ENCODE peak calls at places on chromosomes 11 and 22, in seven cellular contexts. N, Q, F, K, D, B and W are unnamed samples.

GRCh38 chr11:94650756-94651155 is 83.6 kb downstream of the PIWIL4 start:
- DNase-seq in B (no peak), K (peak), N (no peak), Q (peak), F (no peak), D (peak), W (peak)

GRCh38 chr11:111206472-111206871 is 39.1 kb upstream of the POU2AF2 start:
- DNase-seq in K (peak), F (no peak), N (no peak), Q (peak), D (no peak), B (no peak), W (peak)

GRCh38 chr11:1930448-1930802 is 10.9 kb downstream of the TNNT3 start:
- DNase-seq in B (peak), K (no peak), D (no peak), Q (no peak), F (no peak), N (no peak), W (no peak)

GRCh38 chr11:19511413-19512183 is 201.0 kb upstream of the NAV2 start:
- DNase-seq in B (no peak), D (peak), F (no peak), Q (peak), N (no peak), K (no peak), W (no peak)

GRCh38 chr11:6925636-6926207 is 504 bp upstream of the ZNF215 start:
- DNase-seq in K (no peak), D (no peak), N (no peak), B (peak), Q (peak), F (no peak), W (peak)

GRCh38 chr11:58968251-58968711 is 29.0 kb downstream of the GLYATL1 start:
- DNase-seq in K (no peak), F (no peak), D (no peak), B (peak), Q (no peak), N (no peak), W (peak)

GRCh38 chr11:133726576-133726975 is 118.7 kb downstream of the SPATA19 start:
- DNase-seq in D (no peak), N (no peak), F (no peak), Q (no peak), K (no peak), B (no peak), W (no peak)

GRCh38 chr11:100849009-100849913 is 162.2 kb downstream of the ARHGAP42 start:
- DNase-seq in D (no peak), B (no peak), F (no peak), N (no peak), K (peak), Q (peak), W (peak)

GRCh38 chr11:662689-663274 is 25.7 kb downstream of the DRD4 start:
- DNase-seq in F (peak), Q (peak), D (peak), B (peak), K (peak), N (no peak), W (peak)

GRCh38 chr11:20211691-20212090 is 51.4 kb upstream of the DBX1 start:
- DNase-seq in Q (no peak), K (no peak), F (no peak), B (no peak), D (no peak), N (no peak), W (no peak)

DNA sequence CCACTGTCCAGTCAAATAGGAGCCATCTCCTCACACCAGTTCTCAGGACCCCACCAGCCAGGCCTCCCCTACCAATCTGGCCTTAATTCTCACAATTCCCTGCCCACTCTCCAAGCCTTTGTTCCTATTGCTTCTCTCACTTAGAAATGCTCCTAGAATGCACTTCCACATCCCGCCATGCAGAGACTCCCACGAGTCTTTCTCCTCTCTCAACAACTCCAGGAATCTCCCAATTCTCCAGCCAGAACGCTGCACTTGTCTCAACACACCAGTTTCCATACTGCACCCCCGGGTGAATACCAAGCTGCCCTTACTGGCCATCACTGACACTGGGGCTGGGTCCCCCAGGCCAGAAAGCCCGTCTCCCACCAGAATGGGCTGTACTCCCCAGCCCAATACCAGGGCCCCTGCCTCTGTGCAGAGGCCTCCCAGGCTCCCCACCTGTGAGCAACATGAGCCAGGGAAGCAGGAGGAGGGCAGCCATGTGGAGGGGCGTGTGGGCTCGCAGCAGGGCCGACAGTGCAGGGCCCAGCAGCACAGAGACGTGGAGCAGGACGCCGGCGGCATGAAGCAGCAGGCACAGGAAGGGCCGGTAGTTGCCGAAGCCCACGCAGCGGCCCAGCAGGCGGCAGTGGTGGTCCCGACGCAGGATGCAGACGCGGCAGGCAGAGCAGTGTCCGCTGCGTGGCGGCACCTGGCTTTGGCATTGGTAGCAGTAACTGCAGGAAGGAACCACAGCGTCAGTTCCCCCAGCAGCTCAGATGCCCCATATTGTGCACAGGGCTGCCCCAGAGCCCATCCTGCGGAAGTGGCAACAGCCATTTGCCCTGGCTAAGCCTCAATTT is 2.4 kb downstream of the ZDHHC24 start:
- DNase-seq in F (peak), N (peak), K (no peak), B (peak), D (peak), Q (peak), W (peak)
- H3K4me3 ChIP-seq in F (peak), N (no peak), K (peak), B (no peak), D (no peak), Q (no peak), W (no peak)

DNA sequence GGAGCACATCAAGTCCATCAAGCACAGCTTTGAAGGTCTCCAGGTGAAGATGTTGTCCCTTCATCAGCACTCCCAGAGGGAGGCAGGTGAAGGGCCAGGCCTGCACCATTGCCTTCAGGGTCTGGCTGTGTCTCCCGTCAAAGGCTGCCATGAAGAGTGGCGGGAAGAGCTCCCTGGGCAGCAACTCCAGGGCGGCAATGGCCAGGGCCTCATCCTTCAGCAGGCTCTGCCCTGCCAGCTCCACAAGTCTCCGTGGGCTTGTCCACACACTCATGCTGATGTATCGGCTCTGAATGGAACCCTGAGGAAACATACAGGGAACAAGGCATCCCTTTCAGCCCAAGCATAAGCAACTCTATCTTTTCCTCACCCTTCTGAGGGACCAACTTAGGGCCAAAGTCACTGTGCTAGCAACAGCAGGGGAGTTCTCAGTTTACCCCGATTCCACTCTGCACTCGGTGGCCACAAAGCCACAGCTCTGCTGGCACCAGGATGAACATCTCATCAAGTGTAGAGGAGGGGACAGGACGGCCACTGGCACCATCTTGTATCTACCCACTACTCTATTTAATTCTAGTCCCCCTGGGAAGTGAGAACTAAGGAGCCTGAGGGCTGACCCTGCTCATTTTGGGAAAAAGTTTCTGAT is 8.2 kb downstream of the PRAME start:
- DNase-seq in B (no peak), Q (no peak), D (no peak), N (no peak), K (no peak), F (no peak), W (no peak)
- TF ChIP-seq CTCF in B (no peak), Q (no peak), D (no peak), N (no peak), K (no peak), F (no peak), W (no peak)

DNA sequence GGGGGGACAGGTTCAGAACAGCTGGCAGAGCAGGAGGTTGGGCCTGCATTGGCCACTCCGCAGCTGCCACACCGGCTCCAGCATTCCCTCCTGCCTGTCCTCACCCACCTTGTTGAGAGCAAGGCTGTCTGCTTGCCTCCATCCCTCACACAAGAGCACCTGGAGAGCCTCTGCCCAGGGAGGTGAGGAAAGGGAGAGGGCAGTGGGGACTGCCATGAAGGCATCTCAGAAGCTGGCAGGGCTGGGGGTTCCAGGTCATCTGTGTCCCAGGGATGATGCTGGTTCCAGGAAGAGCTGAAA is 27.1 kb downstream of the RSPH14 start:
- DNase-seq in Q (no peak), F (no peak), B (no peak), K (no peak), N (no peak), D (no peak), W (no peak)
- H3K4me3 ChIP-seq in Q (no peak), F (no peak), B (no peak), K (no peak), N (no peak), D (no peak), W (no peak)

DNA sequence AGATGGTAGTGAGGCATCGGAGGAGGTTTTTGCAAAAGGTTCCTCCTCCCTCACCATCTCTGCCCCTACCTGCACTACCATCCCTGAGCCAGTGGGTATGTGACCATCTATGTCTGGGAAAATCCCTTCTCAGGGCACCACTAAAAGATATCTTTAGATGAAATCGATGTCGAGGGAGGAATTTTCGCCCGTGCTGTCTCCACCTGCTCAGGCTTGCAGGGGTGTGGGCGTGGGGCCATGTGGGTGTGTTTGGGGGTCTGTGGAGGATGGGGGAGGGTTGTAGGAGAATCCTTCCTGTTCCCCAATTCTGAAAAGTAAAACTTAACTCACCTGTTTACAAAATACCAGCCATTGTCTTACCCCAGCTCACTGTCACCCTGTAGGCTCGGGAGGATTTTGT is 12.4 kb downstream of the MPPED1 start:
- DNase-seq in K (no peak), D (no peak), Q (no peak), F (no peak), B (no peak), N (no peak), W (no peak)
- TF ChIP-seq CTCF in K (no peak), D (no peak), Q (no peak), F (no peak), B (no peak), N (no peak), W (no peak)

GRCh38 chr22:19290400-19291217 is 910 bp downstream of the CLTCL1 start:
- DNase-seq in D (no peak), B (no peak), F (no peak), Q (peak), K (no peak), N (no peak), W (no peak)

GRCh38 chr22:19285831-19286230 is 5.7 kb downstream of the CLTCL1 start:
- DNase-seq in Q (peak), N (no peak), F (no peak), K (no peak), D (no peak), B (no peak), W (no peak)

GRCh38 chr22:19287889-19288288 is 3.6 kb downstream of the CLTCL1 start:
- DNase-seq in D (no peak), N (no peak), Q (peak), K (peak), F (no peak), B (no peak), W (peak)

GRCh38 chr22:19289475-19290161 is 1.9 kb downstream of the CLTCL1 start:
- DNase-seq in K (peak), F (peak), N (no peak), D (no peak), B (no peak), Q (peak), W (peak)

GRCh38 chr22:19287076-19287724 is 4.3 kb downstream of the CLTCL1 start:
- DNase-seq in D (no peak), B (peak), Q (peak), F (no peak), N (no peak), K (peak), W (peak)
- H3K4me3 ChIP-seq in D (no peak), B (no peak), Q (no peak), F (no peak), N (no peak), K (no peak), W (no peak)

DNA sequence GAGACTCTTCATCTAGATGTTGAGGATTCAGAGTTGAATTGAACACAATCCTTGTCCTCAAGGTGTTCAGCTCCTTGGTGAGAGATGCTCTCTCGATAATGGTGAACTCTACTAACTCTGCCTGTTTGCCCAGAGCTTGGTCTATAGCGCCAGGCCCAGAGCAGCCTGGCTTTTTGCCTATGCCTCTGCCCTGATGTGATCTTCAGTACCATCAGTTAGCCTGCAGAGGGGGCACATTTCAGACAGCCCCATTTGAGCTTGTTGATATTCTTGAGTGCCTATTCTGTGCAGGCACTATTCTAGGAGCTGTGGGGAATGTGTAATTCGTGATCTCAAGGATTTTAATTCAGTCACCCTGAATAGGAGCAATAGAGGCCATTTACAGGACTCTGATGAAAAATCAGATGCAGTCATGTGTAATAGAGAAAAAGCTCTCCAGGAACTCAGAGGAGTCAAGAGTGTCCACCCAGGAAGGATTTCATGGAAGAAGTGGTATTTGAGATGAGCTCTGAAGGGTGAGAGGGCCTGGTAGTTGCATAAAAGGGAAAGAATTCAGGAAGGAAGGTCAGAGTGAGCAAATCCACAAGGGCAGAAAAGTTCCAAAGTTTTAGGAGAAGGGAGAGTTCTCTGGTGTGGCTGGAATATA is 19.3 kb downstream of the GTPBP1 start:
- DNase-seq in B (peak), Q (peak), K (no peak), D (no peak), N (peak), F (peak), W (peak)
- TF ChIP-seq CTCF in B (peak), Q (peak), K (peak), D (peak), N (peak), F (peak), W (peak)